ENCODE peak calls at places on chromosome 1, in six cellular contexts. F is NCI-H1694 treated with DMSO at 0.1 percent for 48 hours; R is hepatic stellate cell; N is stimulated activated CD4-positive, alpha-beta T cell treated with anti-CD3 and anti-CD28 coated beads, Interleukin-1b, Interleukin-23, amount 100 ng/mL, for 4 hours; D is caudate nucleus; I is GM10248. M is an unnamed sample.

GRCh38 chr1:198121058-198121829 is 35.6 kb upstream of the NEK7 start:
- DNase-seq in F (no peak), R (peak), N (no peak), D (no peak), I (no peak), M (no peak)

GRCh38 chr1:211474426-211474825 is 17.5 kb downstream of the RD3 start:
- DNase-seq in F (peak), R (no peak), N (no peak), D (no peak), I (no peak), M (no peak)

GRCh38 chr1:197268012-197268411 is at the start of gene CRB1:
- DNase-seq in F (peak), R (peak), N (no peak), D (peak), I (no peak), M (no peak)

GRCh38 chr1:112546076-112546475 is 37.3 kb downstream of the WNT2B start:
- DNase-seq in F (no peak), R (no peak), N (no peak), D (no peak), I (no peak), M (no peak)

GRCh38 chr1:17161137-17161700 is 42.0 kb upstream of the PADI2 start:
- DNase-seq in F (no peak), R (no peak), N (no peak), D (no peak), I (no peak), M (peak)

GRCh38 chr1:238201992-238202391 is 311.3 kb upstream of the ZP4 start:
- DNase-seq in F (no peak), R (no peak), N (no peak), D (no peak), I (no peak), M (no peak)

GRCh38 chr1:230171337-230172015 is 104.4 kb downstream of the GALNT2 start:
- DNase-seq in F (peak), R (peak), N (no peak), D (no peak), I (no peak), M (no peak)

GRCh38 chr1:150020711-150021110 is 10.2 kb upstream of the OTUD7B start:
- DNase-seq in F (no peak), R (no peak), N (no peak), D (no peak), I (no peak), M (no peak)

GRCh38 chr1:11520531-11521233 is 41.7 kb downstream of the DISP3 start:
- DNase-seq in F (no peak), R (no peak), N (no peak), D (no peak), I (no peak), M (no peak)

GRCh38 chr1:218257971-218258370 is 27.1 kb upstream of the RRP15 start:
- DNase-seq in F (no peak), R (no peak), N (no peak), D (no peak), I (no peak), M (no peak)

GRCh38 chr1:168714012-168714411 is 15.0 kb downstream of the DPT start:
- DNase-seq in F (no peak), R (no peak), N (no peak), D (no peak), I (no peak), M (no peak)

GRCh38 chr1:29801561-29801973 is 565.2 kb downstream of the PTPRU start:
- DNase-seq in F (no peak), R (no peak), N (no peak), D (no peak), I (peak), M (no peak)

GRCh38 chr1:19804786-19805390 is 5.2 kb upstream of the TMCO4 start:
- DNase-seq in F (no peak), R (no peak), N (no peak), D (no peak), I (no peak), M (no peak)

GRCh38 chr1:12057382-12057781 is 5.7 kb upstream of the TNFRSF8 start:
- DNase-seq in F (no peak), R (no peak), N (no peak), D (no peak), I (peak), M (peak)

GRCh38 chr1:1591452-1591851 is 8.5 kb downstream of the FNDC10 start:
- DNase-seq in F (no peak), R (no peak), N (no peak), D (no peak), I (no peak), M (no peak)

GRCh38 chr1:198772626-198773025 is 133.8 kb downstream of the PTPRC start:
- DNase-seq in F (no peak), R (no peak), N (no peak), D (no peak), I (no peak), M (no peak)

GRCh38 chr1:210117681-210118170 is 114.9 kb upstream of the SERTAD4 start:
- DNase-seq in F (no peak), R (no peak), N (no peak), D (no peak), I (no peak), M (no peak)

GRCh38 chr1:81179239-81179638 is 621.5 kb upstream of the ADGRL2 start:
- DNase-seq in F (no peak), R (peak), N (no peak), D (no peak), I (no peak), M (no peak)

GRCh38 chr1:46596846-46597245 is 7.2 kb downstream of the MKNK1 start:
- DNase-seq in F (no peak), R (no peak), N (no peak), D (no peak), I (no peak), M (no peak)

GRCh38 chr1:153347856-153348255 is 785 bp downstream of the PGLYRP4 start:
- DNase-seq in F (no peak), R (no peak), N (no peak), D (no peak), I (no peak), M (no peak)

GRCh38 chr1:6309550-6309949 is 48.7 kb upstream of the GPR153 start:
- DNase-seq in F (no peak), R (no peak), N (no peak), D (no peak), I (no peak), M (no peak)

GRCh38 chr1:244778356-244778755 is 57.1 kb upstream of the COX20 start:
- DNase-seq in F (no peak), R (peak), N (no peak), D (no peak), I (no peak), M (no peak)

GRCh38 chr1:185059950-185060571 is 14.7 kb downstream of the RNF2 start:
- DNase-seq in F (no peak), R (no peak), N (no peak), D (no peak), I (no peak), M (no peak)

GRCh38 chr1:155657463-155657862 is 31.1 kb downstream of the YY1AP1 start:
- DNase-seq in F (no peak), R (no peak), N (no peak), D (no peak), I (no peak), M (no peak)

GRCh38 chr1:185438936-185439335 is 121.9 kb upstream of the IVNS1ABP start:
- DNase-seq in F (no peak), R (no peak), N (no peak), D (no peak), I (no peak), M (no peak)

GRCh38 chr1:92853299-92853698 is 21.5 kb downstream of the RPL5 start:
- DNase-seq in F (no peak), R (no peak), N (no peak), D (no peak), I (no peak), M (no peak)

GRCh38 chr1:81681570-81681969 is 119.2 kb upstream of the ADGRL2 start:
- DNase-seq in F (peak), R (no peak), N (no peak), D (no peak), I (no peak), M (peak)

GRCh38 chr1:100583827-100584226 is 45.9 kb downstream of the GPR88 start:
- DNase-seq in F (no peak), R (no peak), N (no peak), D (no peak), I (no peak), M (no peak)

GRCh38 chr1:115782571-115783281 is 14.2 kb upstream of the CASQ2 start:
- DNase-seq in F (no peak), R (no peak), N (no peak), D (no peak), I (no peak), M (peak)

GRCh38 chr1:35808376-35809155 is 750 bp downstream of the AGO4 start:
- DNase-seq in F (no peak), R (peak), N (peak), D (peak), I (peak), M (peak)

GRCh38 chr1:223714849-223715709 is 2.7 kb downstream of the CAPN2 start:
- DNase-seq in F (no peak), R (no peak), N (no peak), D (no peak), I (no peak), M (peak)

GRCh38 chr1:13661539-13661938 is 38.4 kb upstream of the PRDM2 start:
- DNase-seq in F (no peak), R (no peak), N (no peak), D (no peak), I (no peak), M (no peak)

GRCh38 chr1:244154882-244155531 is 103.9 kb downstream of the ZBTB18 start:
- DNase-seq in F (no peak), R (no peak), N (no peak), D (peak), I (no peak), M (no peak)

GRCh38 chr1:85314726-85315125 is 38.3 kb upstream of the BCL10 start:
- DNase-seq in F (no peak), R (no peak), N (no peak), D (no peak), I (no peak), M (no peak)

GRCh38 chr1:241276391-241276790 is 80.6 kb downstream of the RGS7 start:
- DNase-seq in F (no peak), R (no peak), N (no peak), D (no peak), I (no peak), M (no peak)

GRCh38 chr1:7220007-7220406 is 434.8 kb downstream of the CAMTA1 start:
- DNase-seq in F (no peak), R (no peak), N (no peak), D (no peak), I (no peak), M (no peak)

GRCh38 chr1:222546091-222546490 is 1.8 kb downstream of the HHIPL2 start:
- DNase-seq in F (no peak), R (no peak), N (no peak), D (no peak), I (no peak), M (no peak)

GRCh38 chr1:241356187-241356518 is 852 bp downstream of the RGS7 start:
- DNase-seq in F (peak), R (no peak), N (no peak), D (peak), I (no peak), M (no peak)

GRCh38 chr1:35442737-35443136 is 114.5 kb downstream of the KIAA0319L start:
- DNase-seq in F (no peak), R (no peak), N (peak), D (no peak), I (no peak), M (no peak)

GRCh38 chr1:199704231-199704630 is 323.3 kb upstream of the NR5A2 start:
- DNase-seq in F (no peak), R (no peak), N (no peak), D (no peak), I (no peak), M (no peak)